ENCODE peak calls at places on chromosomes 11 and 22, in eight cellular contexts. U, T, G, C, Z, X, A and I are unnamed samples.
A peak's percentile ranks its signal among the peaks of the same experiment; 100 is the strongest.

GRCh38 chr11:1881442-1882264 is 10.0 kb downstream of the PRR33 start:
- DNase-seq in U (no peak), T (no peak), G (no peak), C (no peak), Z (no peak), X (no peak), A (no peak), I (no peak)

GRCh38 chr11:66419825-66420224 is 1.0 kb upstream of the NPAS4 start:
- DNase-seq in U (no peak), T (no peak), G (no peak), C (peak; percentile 82), Z (no peak), X (no peak), A (no peak), I (no peak)

GRCh38 chr22:24444729-24445466 is 17.5 kb downstream of the ADORA2A start:
- DNase-seq in U (no peak), T (no peak), G (no peak), C (no peak), Z (no peak), X (no peak), A (no peak), I (no peak)

GRCh38 chr11:47908198-47908597 is 60.0 kb upstream of the NUP160 start:
- DNase-seq in U (no peak), T (no peak), G (peak; percentile 22), C (no peak), Z (no peak), X (no peak), A (no peak), I (peak; percentile 36)

GRCh38 chr11:48103621-48104561 is 112.7 kb upstream of the OR4B1 start:
- DNase-seq in U (no peak), T (no peak), G (peak; percentile 67), C (no peak), Z (no peak), X (no peak), A (no peak), I (no peak)

GRCh38 chr11:19743622-19744021 is 31.0 kb downstream of the NAV2 start:
- DNase-seq in U (no peak), T (no peak), G (no peak), C (no peak), Z (no peak), X (no peak), A (no peak), I (no peak)

GRCh38 chr11:76672431-76673163 is 2.0 kb upstream of the LRRC32 start:
- DNase-seq in U (peak; percentile 53), T (no peak), G (no peak), C (no peak), Z (no peak), X (no peak), A (no peak), I (peak; percentile 45)

GRCh38 chr11:116930177-116930576 is 92.8 kb upstream of the APOA1 start:
- DNase-seq in U (peak; percentile 4), T (peak; percentile 29), G (peak; percentile 22), C (no peak), Z (no peak), X (peak; percentile 49), A (no peak), I (peak; percentile 30)

GRCh38 chr11:129785383-129786111 is 30.1 kb upstream of the TMEM45B start:
- DNase-seq in U (no peak), T (no peak), G (peak; percentile 34), C (no peak), Z (no peak), X (no peak), A (no peak), I (peak; percentile 41)